ENCODE peak calls at places on chromosomes 5 and 9, in ten cellular contexts. C is PC-3; Q is pancreas; Y is fibroblast of lung; V is CD8-positive, alpha-beta T cell; K is cardiac muscle cell; W is uterus; M is left ventricle myocardium inferior; S is neural progenitor cell; B is sigmoid colon. T is an unnamed sample. For H3K27me3 and H3K9me3, the result is how much of the 10 kb centered on the place peaks cover.

GRCh38 chr9:133493428-133493827 is 14.5 kb upstream of the SLC2A6 start:
- DNase-seq in C (no peak), Q (no peak), Y (no peak), V (no peak), K (no peak), W (no peak), M (no peak), S (no peak), B (no peak), T (no peak)

GRCh38 chr5:65263291-65263690 is 218.4 kb downstream of the ADAMTS6 start:
- DNase-seq in C (no peak), Q (no peak), Y (no peak), V (no peak), K (peak), W (no peak), M (no peak), S (no peak), B (no peak), T (no peak)

GRCh38 chr9:6757988-6758417 is 230 bp downstream of the KDM4C start:
- DNase-seq in C (no peak), Q (peak), Y (no peak), V (no peak), K (no peak), W (no peak), M (no peak), S (no peak), B (no peak), T (no peak)

GRCh38 chr5:168851902-168852321 is 272.7 kb upstream of the PANK3 start:
- DNase-seq in C (peak), Q (no peak), Y (no peak), V (no peak), K (peak), W (no peak), M (no peak), S (no peak), B (no peak), T (no peak)

GRCh38 chr5:74945561-74946165 is 79.5 kb upstream of the FAM169A start:
- DNase-seq in C (no peak), Q (no peak), Y (no peak), V (no peak), K (no peak), W (no peak), M (no peak), S (no peak), B (no peak), T (no peak)

GRCh38 chr9:131546336-131547084 is 1.2 kb downstream of the PRRT1B start:
- DNase-seq in C (peak), Q (peak), Y (no peak), V (no peak), K (peak), W (no peak), M (no peak), S (no peak), B (no peak), T (no peak)

GRCh38 chr5:162683280-162683679 is 615.7 kb downstream of the GABRG2 start:
- DNase-seq in C (peak), Q (no peak), Y (no peak), V (no peak), K (no peak), W (no peak), M (no peak), S (no peak), B (no peak), T (no peak)

GRCh38 chr5:40165789-40166728 is 513.7 kb upstream of the PTGER4 start:
- DNase-seq in C (peak), Q (no peak), Y (peak), V (no peak), K (peak), W (no peak), M (no peak), S (peak), B (no peak), T (no peak)

GRCh38 chr9:512555-513272 is 298.0 kb downstream of the DOCK8 start:
- DNase-seq in C (no peak), Q (no peak), Y (no peak), V (no peak), K (no peak), W (no peak), M (no peak), S (no peak), B (no peak), T (no peak)

GRCh38 chr5:72210913-72211670 is 103.8 kb downstream of the MAP1B start:
- DNase-seq in C (peak), Q (peak), Y (peak), V (no peak), K (peak), W (peak), M (peak), S (no peak), B (no peak), T (peak)

GRCh38 chr9:115691097-115691496 is 462.5 kb upstream of the PAPPA start:
- DNase-seq in C (peak), Q (no peak), Y (peak), V (no peak), K (peak), W (no peak), M (no peak), S (no peak), B (no peak), T (peak)

GRCh38 chr5:145980257-145980656 is 43.9 kb downstream of the SH3RF2 start:
- DNase-seq in C (no peak), Q (no peak), Y (no peak), V (no peak), K (no peak), W (no peak), M (no peak), S (no peak), B (no peak), T (no peak)

GRCh38 chr9:137438591-137439157 is 2.5 kb downstream of the ENTPD8 start:
- DNase-seq in C (no peak), Q (peak), Y (no peak), V (no peak), K (no peak), W (no peak), M (no peak), S (no peak), B (no peak), T (no peak)

GRCh38 chr9:89179920-89180667 is 1.5 kb upstream of the SHC3 start:
- DNase-seq in C (peak), Q (peak), Y (peak), V (no peak), K (peak), W (peak), M (peak), S (peak), B (peak), T (peak)

GRCh38 chr5:140567871-140568270 is 3.2 kb downstream of the SLC35A4 start:
- DNase-seq in C (no peak), Q (no peak), Y (no peak), V (no peak), K (no peak), W (no peak), M (no peak), S (no peak), B (peak), T (no peak)

GRCh38 chr5:84181093-84181492 is 203.6 kb downstream of the EDIL3 start:
- DNase-seq in C (no peak), Q (no peak), Y (no peak), V (no peak), K (peak), W (no peak), M (no peak), S (no peak), B (no peak), T (no peak)

GRCh38 chr9:96270236-96270635 is 31.7 kb downstream of the HSD17B3 start:
- DNase-seq in C (no peak), Q (no peak), Y (no peak), V (no peak), K (no peak), W (no peak), M (no peak), S (no peak), B (no peak), T (no peak)

GRCh38 chr9:131273146-131273545 is 3.2 kb downstream of the FAM78A start:
- DNase-seq in C (no peak), Q (no peak), Y (no peak), V (no peak), K (no peak), W (no peak), M (peak), S (no peak), B (no peak), T (no peak)

GRCh38 chr5:132873930-132874271 is 433 bp downstream of the LEAP2 start:
- DNase-seq in C (no peak), Q (no peak), Y (no peak), V (no peak), K (no peak), W (no peak), M (no peak), S (no peak), B (no peak), T (no peak)

GRCh38 chr5:149422429-149423286 is 43.6 kb upstream of the IL17B start:
- DNase-seq in C (no peak), Q (no peak), Y (peak), V (no peak), K (peak), W (peak), M (peak), S (peak), B (peak), T (no peak)

GRCh38 chr5:149426931-149427330 is 47.8 kb upstream of the IL17B start:
- DNase-seq in C (peak), Q (no peak), Y (no peak), V (no peak), K (no peak), W (no peak), M (no peak), S (no peak), B (no peak), T (no peak)

GRCh38 chr5:149425729-149426128 is 46.6 kb upstream of the IL17B start:
- DNase-seq in C (no peak), Q (no peak), Y (no peak), V (no peak), K (no peak), W (no peak), M (no peak), S (no peak), B (no peak), T (no peak)

GRCh38 chr5:149423287-149424268 is 44.5 kb upstream of the IL17B start:
- DNase-seq in C (no peak), Q (no peak), Y (peak), V (no peak), K (peak), W (peak), M (peak), S (peak), B (peak), T (no peak)

DNA sequence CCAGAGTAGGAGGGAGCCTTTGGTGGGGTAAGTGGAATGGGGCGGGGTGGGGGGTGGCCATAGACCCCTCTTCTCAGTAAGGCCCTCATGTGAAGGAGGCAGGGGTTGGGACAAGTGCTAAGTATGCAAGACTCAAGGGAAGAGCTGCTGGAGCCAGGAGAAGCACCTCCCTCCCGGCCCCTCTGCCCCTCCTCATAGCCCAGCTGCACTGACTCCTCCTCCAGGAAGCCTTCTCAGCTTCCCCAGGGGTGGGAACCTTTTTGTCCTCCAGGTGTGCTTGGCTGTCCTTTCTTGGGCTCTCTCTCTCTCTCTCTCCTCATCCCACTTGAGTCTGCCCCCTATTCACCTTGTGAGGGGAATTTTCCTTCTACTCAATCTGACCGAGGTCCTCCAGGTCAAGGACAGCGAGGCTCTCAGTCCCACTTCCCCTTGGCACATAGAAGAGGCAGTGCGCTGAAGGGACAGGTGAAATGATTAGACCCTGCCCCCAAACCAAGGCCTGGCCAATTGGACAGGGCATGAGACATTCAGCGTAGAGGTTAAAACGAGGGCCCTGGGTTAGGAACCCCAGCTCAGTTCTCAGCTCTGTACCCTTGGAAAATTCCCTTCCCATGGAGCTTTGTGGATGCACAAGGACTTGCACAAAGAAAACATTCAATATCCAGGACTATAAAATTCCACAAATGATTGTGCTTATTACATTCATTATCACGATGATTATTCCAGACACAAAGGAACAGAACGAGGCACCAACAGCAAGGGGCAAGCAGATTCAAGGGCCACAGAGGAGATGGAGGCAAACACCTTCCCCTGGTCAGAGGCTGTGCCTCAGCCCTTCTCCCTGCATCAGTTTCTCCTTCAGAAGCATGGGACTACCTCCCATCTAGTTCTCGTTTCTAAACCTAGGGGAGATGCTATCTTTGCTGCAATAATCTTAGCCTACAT is 45.6 kb upstream of the IL17B start:
- DNase-seq in C (no peak), Q (no peak), Y (no peak), V (no peak), K (no peak), W (no peak), M (no peak), S (no peak), B (no peak), T (no peak)
- H3K27me3 ChIP-seq in C (under half), Q (under half), Y (under half), V (under half), K (under half), W (under half), M (under half), S (under half), B (under half), T (under half)

GRCh38 chr5:88143693-88144218 is 124.9 kb downstream of the TMEM161B start:
- DNase-seq in C (no peak), Q (no peak), Y (no peak), V (no peak), K (no peak), W (no peak), M (no peak), S (peak), B (no peak), T (no peak)
- H3K4me3 ChIP-seq in C (no peak), Q (peak), Y (peak), V (no peak), K (no peak), W (peak), M (peak), S (no peak), B (peak), T (peak)

DNA sequence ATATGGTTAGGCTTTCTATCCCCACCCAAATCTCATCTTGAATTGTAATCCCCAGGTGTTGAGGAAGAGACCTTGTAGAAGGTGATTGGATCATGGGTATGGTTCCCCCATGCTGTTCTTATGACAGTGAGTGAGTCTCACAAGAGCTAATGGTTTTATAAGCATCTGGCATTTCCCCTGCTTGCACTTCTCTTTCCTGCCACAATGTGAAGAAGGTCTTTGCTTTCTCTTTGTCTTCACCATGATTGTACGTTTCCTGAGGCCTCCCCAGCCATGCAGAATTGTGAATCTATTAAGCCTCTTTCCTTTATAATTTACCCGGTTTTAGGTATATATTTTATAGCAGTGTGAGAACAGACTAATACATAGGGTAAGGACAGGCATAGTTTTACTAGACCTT is 334.5 kb downstream of the TLR4 start:
- DNase-seq in C (no peak), Q (no peak), Y (no peak), V (no peak), K (no peak), W (no peak), M (no peak), S (no peak), B (no peak), T (no peak)
- H3K9me3 ChIP-seq in C (under half), Q (under half), Y (under half), V (under half), K (under half), W (under half), M (under half), S (under half), B (under half), T (under half)

GRCh38 chr5:159106569-159107282 is 7.0 kb upstream of the EBF1 start:
- DNase-seq in C (peak), Q (peak), Y (peak), V (peak), K (peak), W (peak), M (peak), S (peak), B (peak), T (peak)

GRCh38 chr5:159106193-159106568 is 6.5 kb upstream of the EBF1 start:
- DNase-seq in C (no peak), Q (no peak), Y (peak), V (no peak), K (no peak), W (no peak), M (no peak), S (peak), B (no peak), T (no peak)

GRCh38 chr5:159104759-159105317 is 5.1 kb upstream of the EBF1 start:
- DNase-seq in C (no peak), Q (no peak), Y (no peak), V (no peak), K (no peak), W (no peak), M (no peak), S (peak), B (no peak), T (no peak)

GRCh38 chr5:159104058-159104651 is 4.4 kb upstream of the EBF1 start:
- DNase-seq in C (peak), Q (no peak), Y (peak), V (no peak), K (peak), W (peak), M (no peak), S (peak), B (peak), T (no peak)

DNA sequence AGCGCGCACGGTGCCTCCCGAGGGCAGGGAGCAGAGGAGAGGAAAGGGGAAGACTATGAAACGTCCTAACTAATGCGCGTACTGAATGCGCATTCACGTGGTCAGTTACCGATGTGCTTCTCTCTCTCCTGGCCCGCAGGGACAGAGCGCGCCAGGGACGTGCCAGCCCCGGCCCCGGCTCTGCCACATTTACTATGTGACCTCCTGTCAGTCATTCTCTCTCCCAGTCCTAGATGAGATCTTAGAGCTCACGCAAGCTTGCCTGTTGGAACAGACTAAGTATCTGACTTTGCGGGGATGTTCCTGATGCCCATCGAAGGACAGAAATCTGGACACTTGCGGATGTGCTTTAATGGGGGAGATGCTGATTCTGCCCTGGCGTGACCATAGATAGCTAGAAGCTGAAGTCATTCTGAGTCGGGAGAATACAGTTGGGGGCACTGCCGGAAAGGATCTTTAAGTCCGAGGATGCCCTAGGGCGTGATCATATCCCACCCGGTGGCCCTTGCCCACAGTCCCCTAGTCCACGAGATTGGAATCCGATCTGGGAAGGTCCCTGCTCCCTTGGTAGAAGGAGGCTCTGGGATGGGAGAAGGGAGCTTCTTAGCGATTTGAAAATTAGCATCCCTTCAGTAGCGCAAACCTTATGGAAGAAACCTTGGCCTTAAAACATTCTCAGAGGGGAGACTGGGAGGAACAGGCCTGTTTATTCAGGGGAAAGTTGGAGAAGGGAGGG is 5.8 kb upstream of the EBF1 start:
- DNase-seq in C (no peak), Q (peak), Y (no peak), V (no peak), K (no peak), W (peak), M (no peak), S (peak), B (no peak), T (no peak)
- H3K27me3 ChIP-seq in C (under half), Q (under half), Y (under half), V (under half), K (half or more), W (under half), M (half or more), S (half or more), B (half or more), T (under half)

GRCh38 chr5:73450672-73451217 is 2.2 kb upstream of the FOXD1 start:
- DNase-seq in C (no peak), Q (no peak), Y (peak), V (peak), K (no peak), W (no peak), M (no peak), S (peak), B (no peak), T (no peak)
- H3K4me3 ChIP-seq in C (peak), Q (no peak), Y (peak), V (no peak), K (peak), W (no peak), M (peak), S (peak), B (peak), T (peak)

DNA sequence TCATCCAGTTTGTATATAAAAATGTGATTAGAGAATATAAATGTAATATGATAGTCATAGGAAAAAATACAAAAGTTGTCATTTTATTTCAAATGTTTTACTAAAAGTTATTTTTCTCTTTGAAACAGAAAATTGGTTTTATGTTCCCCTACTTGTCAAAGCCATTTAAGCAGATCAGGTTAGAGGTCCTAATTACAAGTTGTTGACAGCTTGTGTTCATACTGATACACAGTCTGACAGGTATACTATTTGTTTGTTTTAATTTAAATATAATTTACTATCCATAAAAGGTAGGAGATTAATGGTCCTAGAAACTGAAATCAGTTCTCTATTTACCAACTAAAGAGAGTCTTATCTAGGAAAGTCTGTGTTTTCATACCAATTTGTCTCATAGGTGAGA is 250.4 kb upstream of the TMEM161B start:
- DNase-seq in C (no peak), Q (no peak), Y (no peak), V (no peak), K (no peak), W (no peak), M (no peak), S (no peak), B (no peak), T (no peak)
- H3K9me3 ChIP-seq in C (under half), Q (under half), Y (under half), V (under half), K (under half), W (under half), M (under half), S (under half), B (under half), T (under half)

GRCh38 chr9:92514635-92515034 is 21.2 kb downstream of the ECM2 start:
- DNase-seq in C (no peak), Q (no peak), Y (no peak), V (no peak), K (no peak), W (no peak), M (no peak), S (no peak), B (no peak), T (no peak)
- H3K27me3 ChIP-seq in C (under half), Q (under half), Y (under half), V (under half), K (under half), W (under half), M (under half), S (under half), B (under half), T (under half)

GRCh38 chr5:131353991-131354390 is 90.1 kb downstream of the CDC42SE2 start:
- DNase-seq in C (no peak), Q (no peak), Y (no peak), V (no peak), K (no peak), W (no peak), M (no peak), S (no peak), B (no peak), T (no peak)
- H3K4me3 ChIP-seq in C (no peak), Q (no peak), Y (no peak), V (no peak), K (no peak), W (no peak), M (no peak), S (no peak), B (no peak), T (no peak)

T was measured in MG63.